ENCODE peak calls at places on chromosomes 7 and 10, in five cellular contexts. Q is PC-9, L is uterus, Z is brain microvascular endothelial cell, A is tibial artery. J is an unnamed sample.

GRCh38 chr7:150799156-150799555 is 1.0 kb downstream of the TMEM176B start:
- DNase-seq in A (no peak), Z (no peak), L (no peak), Q (no peak), J (no peak)

GRCh38 chr10:74145133-74145532 is 5.5 kb downstream of the AP3M1 start:
- DNase-seq in Q (no peak), L (no peak), A (no peak), Z (peak), J (peak)

GRCh38 chr7:39535720-39536119 is 30.5 kb upstream of the YAE1 start:
- DNase-seq in L (no peak), Z (no peak), A (no peak), Q (no peak), J (no peak)

GRCh38 chr10:86868353-86868752 is 89.1 kb downstream of the MMRN2 start:
- DNase-seq in L (no peak), A (no peak), Q (no peak), Z (peak), J (no peak)

GRCh38 chr10:99540673-99541531 is 8.2 kb downstream of the NKX2-3 start:
- DNase-seq in Q (no peak), L (no peak), Z (no peak), A (no peak), J (no peak)

GRCh38 chr7:47681241-47681810 is 99.4 kb upstream of the TNS3 start:
- DNase-seq in Z (no peak), L (no peak), Q (no peak), A (no peak), J (no peak)

GRCh38 chr10:101535949-101536348 is 52.1 kb downstream of the POLL start:
- DNase-seq in Z (no peak), L (no peak), Q (no peak), A (no peak), J (no peak)

GRCh38 chr10:121131426-121132277 is 280.5 kb downstream of the WDR11 start:
- DNase-seq in Q (no peak), Z (no peak), A (no peak), L (no peak), J (no peak)

GRCh38 chr10:133614830-133615580 is 11.6 kb downstream of the FRG2B start:
- DNase-seq in L (no peak), A (no peak), Z (no peak), Q (no peak), J (no peak)

GRCh38 chr7:8597565-8597964 is 164.2 kb downstream of the NXPH1 start:
- DNase-seq in Z (no peak), Q (no peak), L (no peak), A (no peak), J (no peak)

GRCh38 chr10:57222603-57223002 is 861.5 kb upstream of the ZWINT start:
- DNase-seq in Z (no peak), Q (no peak), L (no peak), A (no peak), J (no peak)

GRCh38 chr10:9850415-9850814 is 1167.3 kb upstream of the CELF2 start:
- DNase-seq in L (no peak), Q (no peak), Z (no peak), A (no peak), J (no peak)

GRCh38 chr7:46089281-46089680 is 168.2 kb upstream of the IGFBP3 start:
- DNase-seq in L (no peak), A (no peak), Q (peak), Z (peak), J (no peak)

GRCh38 chr10:71770789-71771188 is 2.5 kb downstream of the VSIR start:
- DNase-seq in A (peak), Z (no peak), L (peak), Q (peak), J (no peak)

GRCh38 chr10:71773221-71773971 is at the start of gene VSIR:
- DNase-seq in Q (peak), Z (peak), L (peak), A (peak), J (no peak)

GRCh38 chr10:71772832-71773220 is 494 bp downstream of the VSIR start:
- DNase-seq in Q (no peak), L (peak), A (no peak), Z (no peak), J (no peak)

GRCh38 chr10:71771204-71771603 is 2.1 kb downstream of the VSIR start:
- DNase-seq in Q (no peak), Z (no peak), L (no peak), A (no peak), J (no peak)

DNA sequence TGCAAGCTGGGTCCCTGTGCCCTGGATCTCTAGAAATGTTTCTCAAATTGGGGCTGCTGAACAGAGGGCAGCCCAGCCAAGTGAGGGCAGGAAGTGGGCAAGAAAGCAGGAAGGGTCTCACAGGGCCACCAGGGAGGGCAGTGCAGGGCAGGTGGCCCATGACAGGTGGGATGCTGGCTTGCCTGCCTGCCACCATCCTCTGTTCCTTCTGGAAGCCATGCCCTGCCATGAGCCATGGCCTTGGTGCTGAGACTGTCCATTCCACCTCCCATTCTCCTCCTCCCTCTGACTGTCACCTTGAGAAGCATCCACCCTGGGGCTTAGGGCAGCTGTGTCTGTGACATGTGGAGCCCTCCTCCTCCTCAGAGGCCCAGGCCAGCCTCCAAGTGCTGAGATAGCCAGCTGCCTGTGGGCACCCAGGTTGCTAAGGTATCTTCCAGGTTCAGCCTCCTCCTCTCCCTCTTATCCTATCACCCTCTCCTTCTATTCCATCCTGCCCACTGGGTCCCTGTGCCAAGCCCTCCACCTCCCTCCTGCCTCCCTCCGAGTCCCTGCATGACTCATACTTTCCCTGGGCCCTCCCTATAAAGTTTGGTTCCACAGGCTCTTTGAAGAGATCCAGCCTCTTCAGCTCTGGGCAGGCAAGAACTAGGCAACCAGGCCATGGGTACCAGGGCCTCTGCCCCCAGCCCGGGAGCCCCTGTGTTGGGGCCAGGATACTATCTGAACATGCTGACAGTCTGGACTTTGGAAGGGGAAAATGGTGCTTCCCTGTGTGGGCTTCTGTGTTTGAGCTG is 1.3 kb downstream of the VSIR start:
- DNase-seq in Q (peak), Z (peak), L (peak), A (peak), J (no peak)
- H3K4me3 ChIP-seq in Q (peak), Z (no peak), L (peak), A (peak), J (peak)

GRCh38 chr10:30151581-30152389 is 92.4 kb upstream of the JCAD start:
- DNase-seq in Z (peak), Q (peak), A (peak), L (no peak), J (peak)
- TF ChIP-seq CTCF in Z (peak), Q (no peak), A (no peak), L (no peak), J (no peak)

GRCh38 chr7:122438001-122438400 is 133.5 kb upstream of the FEZF1 start:
- DNase-seq in L (no peak), Z (no peak), A (no peak), Q (no peak), J (no peak)
- H3K4me3 ChIP-seq in L (no peak), Z (no peak), A (no peak), Q (no peak), J (no peak)

GRCh38 chr10:12975266-12975665 is 26.2 kb downstream of the CCDC3 start:
- DNase-seq in Q (no peak), L (no peak), A (no peak), Z (no peak), J (no peak)
- TF ChIP-seq CTCF in Q (peak), L (no peak), A (peak), Z (peak), J (no peak)

GRCh38 chr7:4738711-4739527 is 36.5 kb upstream of the AP5Z1 start:
- DNase-seq in A (peak), Z (peak), Q (no peak), L (peak), J (peak)
- H3K4me3 ChIP-seq in A (peak), Z (peak), Q (no peak), L (peak), J (no peak)

GRCh38 chr7:70457477-70458194 is 674.3 kb upstream of the GALNT17 start:
- DNase-seq in Q (no peak), Z (no peak), A (no peak), L (no peak), J (no peak)

GRCh38 chr7:70459546-70459945 is 672.4 kb upstream of the GALNT17 start:
- DNase-seq in Q (no peak), L (no peak), A (no peak), Z (no peak), J (no peak)

GRCh38 chr7:70460066-70460465 is 671.9 kb upstream of the GALNT17 start:
- DNase-seq in Z (no peak), L (no peak), A (no peak), Q (no peak), J (no peak)

GRCh38 chr7:70456729-70457128 is 675.2 kb upstream of the GALNT17 start:
- DNase-seq in L (no peak), Q (no peak), Z (no peak), A (no peak), J (no peak)

GRCh38 chr7:70458195-70458695 is 673.7 kb upstream of the GALNT17 start:
- DNase-seq in L (no peak), Q (no peak), Z (no peak), A (no peak), J (no peak)
- TF ChIP-seq CTCF in L (no peak), Q (no peak), Z (no peak), A (no peak), J (no peak)

GRCh38 chr10:43623351-43623750 is 17.1 kb downstream of the ZNF485 start:
- DNase-seq in A (no peak), Q (no peak), L (no peak), Z (no peak), J (no peak)
- H3K4me3 ChIP-seq in A (peak), Q (peak), L (peak), Z (no peak), J (no peak)

DNA sequence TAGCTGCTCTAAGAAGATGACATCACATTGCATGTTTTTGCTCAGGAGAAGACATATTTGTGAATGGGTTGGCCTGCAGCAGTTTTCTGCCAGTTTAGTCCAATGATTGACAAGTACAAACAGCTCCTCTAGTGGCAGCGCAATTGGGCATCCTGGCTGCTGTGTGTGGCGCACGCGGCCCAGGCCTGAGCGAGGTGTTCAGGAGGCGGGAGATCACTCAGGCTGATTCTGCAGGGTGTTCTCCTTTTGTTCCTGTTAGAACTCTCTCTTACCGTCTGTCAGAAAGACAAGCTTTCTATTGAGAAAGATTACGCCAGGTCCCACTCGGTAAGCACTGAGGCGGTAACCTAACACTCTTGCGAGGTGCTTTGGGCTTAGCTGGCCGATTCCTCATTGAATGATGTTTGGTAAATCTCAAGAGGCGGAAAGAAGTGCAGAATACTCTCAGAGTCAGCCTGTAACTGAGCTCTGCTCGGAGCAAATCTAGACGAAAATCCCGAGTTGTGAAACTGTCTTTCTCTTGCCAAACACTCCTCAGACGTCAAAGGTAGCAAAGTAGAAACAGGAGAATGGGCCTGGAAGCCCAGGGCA is 219.2 kb upstream of the BMPER start:
- DNase-seq in A (no peak), L (no peak), Q (no peak), Z (no peak), J (no peak)
- TF ChIP-seq CTCF in A (no peak), L (no peak), Q (no peak), Z (no peak), J (no peak)